ENCODE peak calls at places on chromosomes 5 and 9, in ten cellular contexts. K is endothelial cell of umbilical vein; W is AG09309; T is cardiac muscle cell; B is CD8-positive, alpha-beta T cell; R is A549; P is astrocyte of the spinal cord; F is chondrocyte; J is body of pancreas; M is lower leg skin. A is an unnamed sample.

GRCh38 chr5:91383956-91384300 is 811 bp upstream of the ARRDC3 start:
- DNase-seq in F (no peak), J (peak; percentile 25), T (no peak), M (no peak), K (peak; percentile 70), W (no peak), R (no peak), P (no peak), B (peak; percentile 20), A (no peak)

GRCh38 chr9:69578026-69578425 is 94.1 kb downstream of the APBA1 start:
- DNase-seq in F (no peak), W (no peak), T (no peak), R (no peak), P (no peak), M (no peak), B (no peak), J (no peak), K (no peak), A (no peak)

GRCh38 chr5:115262066-115262404 is 642 bp downstream of the PGGT1B start:
- DNase-seq in K (peak; percentile 53), B (no peak), M (no peak), F (no peak), J (no peak), W (no peak), R (peak; percentile 5), P (peak; percentile 39), T (peak; percentile 25), A (peak; percentile 9)

GRCh38 chr9:96219615-96220257 is 82.2 kb downstream of the HSD17B3 start:
- DNase-seq in F (no peak), M (peak; percentile 94), J (peak; percentile 38), B (peak; percentile 32), T (no peak), W (no peak), R (no peak), P (no peak), K (peak; percentile 18), A (no peak)

GRCh38 chr9:92740969-92741368 is 23.7 kb downstream of the BICD2 start:
- DNase-seq in R (no peak), B (no peak), F (no peak), P (no peak), J (no peak), W (no peak), K (no peak), T (no peak), M (no peak), A (no peak)

GRCh38 chr9:19102181-19102630 is 498 bp downstream of the HAUS6 start:
- DNase-seq in J (peak; percentile 12), R (no peak), M (peak; percentile 90), B (peak; percentile 47), P (no peak), T (peak; percentile 30), W (no peak), K (peak; percentile 17), F (no peak), A (no peak)

GRCh38 chr5:142466195-142466951 is 141.6 kb upstream of the SPRY4 start:
- DNase-seq in M (peak; percentile 59), T (no peak), F (no peak), K (peak; percentile 34), J (no peak), W (no peak), P (no peak), B (no peak), R (no peak), A (peak; percentile 40)

GRCh38 chr9:89632136-89633135 is 27.6 kb downstream of the GADD45G start:
- DNase-seq in K (no peak), F (peak; percentile 87), P (no peak), J (no peak), W (no peak), R (no peak), T (no peak), B (no peak), M (no peak), A (no peak)

GRCh38 chr5:74685979-74686631 is 1.1 kb downstream of the HEXB start:
- DNase-seq in W (no peak), K (peak; percentile 32), F (no peak), J (peak; percentile 59), R (no peak), T (no peak), M (no peak), P (no peak), B (no peak), A (no peak)

GRCh38 chr5:116810937-116811336 is 236.3 kb upstream of the SEMA6A start:
- DNase-seq in T (no peak), P (no peak), W (no peak), J (no peak), K (no peak), F (no peak), R (no peak), M (no peak), B (no peak), A (no peak)

GRCh38 chr5:135737701-135738563 is 96.5 kb upstream of the SLC25A48 start:
- DNase-seq in M (peak; percentile 65), R (no peak), K (no peak), B (no peak), T (peak; percentile 25), F (no peak), W (no peak), P (no peak), J (no peak), A (no peak)

GRCh38 chr5:82307431-82307830 is 29.3 kb upstream of the RPS23 start:
- DNase-seq in J (no peak), F (no peak), M (no peak), P (peak; percentile 29), T (no peak), R (no peak), K (peak; percentile 57), B (no peak), W (peak; percentile 17), A (no peak)

DNA sequence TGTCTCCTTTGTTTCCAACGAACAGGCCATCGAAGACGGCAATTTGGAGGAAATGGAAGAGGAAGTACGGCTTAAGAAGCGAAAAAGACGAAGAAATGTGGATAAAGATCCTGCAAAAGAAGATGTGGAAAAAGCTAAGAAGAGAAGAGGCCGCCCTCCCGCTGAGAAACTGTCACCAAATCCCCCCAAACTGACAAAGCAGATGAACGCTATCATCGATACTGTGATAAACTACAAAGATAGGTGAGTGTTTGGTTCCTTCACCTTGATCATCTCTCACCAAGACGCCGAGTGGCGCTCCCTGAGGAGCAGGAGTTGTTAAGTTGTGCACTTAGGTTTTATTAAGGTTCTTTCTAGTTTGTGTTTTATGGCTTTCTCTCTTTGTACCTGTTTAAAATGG is 146.5 kb downstream of the SMARCA2 start:
- DNase-seq in W (no peak), F (no peak), J (no peak), K (no peak), R (no peak), P (no peak), M (no peak), T (no peak), B (no peak), A (no peak)
- TF ChIP-seq CTCF in W (no peak), F (no peak), J (no peak), K (no peak), R (no peak), P (no peak), M (no peak), T (no peak), B (no peak), A (no peak)

GRCh38 chr5:138663561-138663960 is 88.4 kb upstream of the HSPA9 start:
- DNase-seq in J (no peak), B (no peak), K (no peak), T (no peak), F (no peak), R (no peak), W (no peak), M (no peak), P (no peak), A (no peak)
- TF ChIP-seq CTCF in J (no peak), B (no peak), K (no peak), T (no peak), F (no peak), R (no peak), W (no peak), M (no peak), P (no peak), A (no peak)

DNA sequence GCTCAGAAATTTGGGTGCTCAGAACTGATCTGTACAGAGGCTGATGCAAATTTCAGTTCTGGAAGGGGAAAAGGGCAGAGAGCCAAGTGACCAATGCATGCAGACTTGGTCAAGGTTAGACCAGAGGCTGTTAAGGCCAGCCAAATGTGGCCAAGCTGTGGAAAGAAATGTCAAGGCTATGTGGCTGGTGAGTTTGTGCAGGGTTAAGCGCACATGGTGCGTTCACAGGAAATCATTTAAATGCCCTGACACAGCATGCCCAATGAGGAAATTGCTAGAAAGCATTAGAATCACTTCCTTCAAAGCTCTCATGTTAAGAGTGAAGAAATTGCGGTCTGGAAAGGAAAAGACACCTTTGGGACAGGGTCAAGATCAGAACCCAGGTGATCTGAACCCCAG is 58.0 kb downstream of the PTPN3 start:
- DNase-seq in M (no peak), J (peak; percentile 88), B (no peak), K (no peak), T (no peak), W (no peak), P (no peak), F (no peak), R (no peak), A (no peak)
- TF ChIP-seq CTCF in M (no peak), J (no peak), B (no peak), K (no peak), T (no peak), W (no peak), P (no peak), F (no peak), R (no peak), A (no peak)

GRCh38 chr5:9513825-9514224 is 32.0 kb downstream of the SEMA5A start:
- DNase-seq in P (peak; percentile 38), K (no peak), J (no peak), T (peak; percentile 40), F (no peak), B (no peak), R (no peak), M (no peak), W (no peak), A (peak; percentile 53)

GRCh38 chr5:9515451-9515850 is 30.4 kb downstream of the SEMA5A start:
- DNase-seq in P (no peak), R (no peak), J (no peak), M (no peak), F (no peak), T (peak; percentile 59), K (no peak), W (no peak), B (no peak), A (no peak)

GRCh38 chr5:9519537-9519936 is 26.3 kb downstream of the SEMA5A start:
- DNase-seq in F (no peak), K (no peak), W (peak; percentile 62), B (no peak), J (no peak), M (no peak), R (no peak), P (peak; percentile 77), T (no peak), A (no peak)

GRCh38 chr5:9514968-9515367 is 30.9 kb downstream of the SEMA5A start:
- DNase-seq in K (no peak), T (peak; percentile 34), P (no peak), R (no peak), M (no peak), F (no peak), B (no peak), W (no peak), J (no peak), A (no peak)

DNA sequence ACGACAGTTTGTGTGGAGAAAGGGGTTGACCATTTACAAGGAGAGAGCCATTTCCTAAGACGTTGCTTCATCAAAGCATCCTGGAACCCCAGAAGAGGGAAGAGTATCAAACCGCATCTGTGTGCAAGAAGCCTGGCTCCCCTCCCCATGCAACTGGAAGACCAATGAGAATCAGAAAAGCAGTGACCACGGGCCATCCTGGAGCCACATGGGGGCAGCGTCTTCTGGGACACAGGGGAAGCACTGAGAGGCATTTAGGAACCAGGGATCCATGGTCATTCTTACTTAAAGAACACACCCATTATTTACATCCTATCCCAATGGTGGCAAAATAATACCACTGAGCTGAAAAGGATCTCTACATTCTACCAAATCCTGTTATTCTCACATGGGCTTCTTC is 29.3 kb downstream of the SEMA5A start:
- DNase-seq in B (no peak), K (no peak), R (no peak), F (no peak), M (no peak), W (no peak), T (no peak), J (no peak), P (no peak), A (no peak)
- TF ChIP-seq CTCF in B (no peak), K (no peak), R (no peak), F (peak; percentile 21), M (no peak), W (no peak), T (peak; percentile 3), J (no peak), P (no peak), A (peak; percentile 52)

A was measured in HFFc6.